ENCODE peak calls at places on chromosomes 11 and 22, in four cellular contexts. U is prostate gland, F is cardiac fibroblast, D is HL-60. K is an unnamed sample.

GRCh38 chr11:95850137-95850536 is 59.8 kb downstream of the CEP57 start:
- DNase-seq in F (peak), D (no peak), U (no peak), K (no peak)

GRCh38 chr11:114166897-114167323 is 107.4 kb downstream of the ZBTB16 start:
- DNase-seq in D (no peak), F (peak), U (peak), K (no peak)

GRCh38 chr11:2713721-2714462 is 14.1 kb upstream of the KCNQ1OT1 start:
- DNase-seq in U (no peak), F (no peak), D (no peak), K (no peak)

GRCh38 chr11:111361874-111362273 is 17.2 kb downstream of the POU2AF1 start:
- DNase-seq in D (no peak), U (no peak), F (no peak), K (no peak)

GRCh38 chr11:3859373-3859881 is 4.0 kb downstream of the STIM1 start:
- DNase-seq in F (no peak), U (no peak), D (no peak), K (no peak)

GRCh38 chr22:43127166-43127908 is 15.9 kb downstream of the MCAT start:
- DNase-seq in U (no peak), F (no peak), D (no peak), K (no peak)

GRCh38 chr11:131809203-131809948 is 439.0 kb downstream of the NTM start:
- DNase-seq in D (no peak), F (peak), U (no peak), K (no peak)

GRCh38 chr11:72724851-72725730 is 27.1 kb downstream of the ARAP1 start:
- DNase-seq in F (peak), U (peak), D (peak), K (no peak)

GRCh38 chr11:28529046-28529445 is 420.9 kb downstream of the METTL15 start:
- DNase-seq in D (no peak), U (no peak), F (peak), K (no peak)

GRCh38 chr22:20552913-20553401 is 45.5 kb downstream of the MED15 start:
- DNase-seq in F (peak), U (no peak), D (no peak), K (no peak)

GRCh38 chr11:1392561-1392960 is 2.8 kb downstream of the BRSK2 start:
- DNase-seq in F (no peak), D (no peak), U (no peak), K (no peak)

GRCh38 chr22:50243704-50244419 is 961 bp downstream of the TUBGCP6 start:
- DNase-seq in D (peak), U (no peak), F (no peak), K (no peak)

DNA sequence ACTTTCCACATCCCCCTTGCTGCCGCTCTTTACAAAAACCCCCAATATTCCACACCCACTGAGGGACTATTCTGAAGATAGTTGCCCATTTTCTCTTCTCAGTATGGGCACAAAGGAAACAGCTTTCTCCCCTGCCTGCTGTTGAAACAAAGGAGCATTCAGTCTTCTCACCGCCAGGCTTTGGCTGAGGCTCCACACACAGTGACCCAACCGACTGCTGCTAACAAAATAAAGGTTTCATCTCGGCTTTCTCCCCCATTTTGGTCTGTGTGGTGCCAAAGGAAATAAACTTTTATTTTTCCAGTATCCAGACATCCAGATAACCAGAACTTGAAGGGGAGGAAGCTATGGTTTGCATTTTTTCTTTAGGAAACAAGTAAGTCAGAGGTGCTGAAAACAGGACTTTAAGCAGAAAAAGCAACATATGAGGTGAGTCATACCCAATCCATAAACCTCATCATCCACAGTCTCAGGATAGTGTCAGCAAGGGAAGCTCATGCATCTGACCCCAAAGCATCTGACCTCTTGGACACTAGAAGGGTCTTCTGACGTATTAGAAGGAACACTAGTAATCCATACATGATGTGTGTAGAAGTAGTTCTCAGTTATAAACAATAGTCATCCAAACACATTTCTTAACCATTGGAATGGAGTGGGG is 6.4 kb downstream of the CLMP start:
- DNase-seq in D (no peak), U (no peak), F (peak), K (no peak)
- TF ChIP-seq CTCF in D (no peak), U (no peak), F (peak), K (peak)

GRCh38 chr11:43942651-43943356 is 367 bp downstream of the C11orf96 start:
- DNase-seq in U (no peak), F (peak), D (peak), K (no peak)

GRCh38 chr11:43943931-43944751 is 1.7 kb downstream of the C11orf96 start:
- DNase-seq in U (no peak), F (peak), D (no peak), K (no peak)

GRCh38 chr11:43943357-43943930 is 1.0 kb downstream of the C11orf96 start:
- DNase-seq in F (peak), U (no peak), D (no peak), K (no peak)

GRCh38 chr11:43944761-43945311 is 2.4 kb downstream of the C11orf96 start:
- DNase-seq in U (peak), F (peak), D (peak), K (no peak)

GRCh38 chr11:43941257-43941879 is 1.1 kb upstream of the C11orf96 start:
- DNase-seq in D (no peak), F (peak), U (no peak), K (no peak)
- H3K4me3 ChIP-seq in D (no peak), F (no peak), U (no peak), K (peak)

DNA sequence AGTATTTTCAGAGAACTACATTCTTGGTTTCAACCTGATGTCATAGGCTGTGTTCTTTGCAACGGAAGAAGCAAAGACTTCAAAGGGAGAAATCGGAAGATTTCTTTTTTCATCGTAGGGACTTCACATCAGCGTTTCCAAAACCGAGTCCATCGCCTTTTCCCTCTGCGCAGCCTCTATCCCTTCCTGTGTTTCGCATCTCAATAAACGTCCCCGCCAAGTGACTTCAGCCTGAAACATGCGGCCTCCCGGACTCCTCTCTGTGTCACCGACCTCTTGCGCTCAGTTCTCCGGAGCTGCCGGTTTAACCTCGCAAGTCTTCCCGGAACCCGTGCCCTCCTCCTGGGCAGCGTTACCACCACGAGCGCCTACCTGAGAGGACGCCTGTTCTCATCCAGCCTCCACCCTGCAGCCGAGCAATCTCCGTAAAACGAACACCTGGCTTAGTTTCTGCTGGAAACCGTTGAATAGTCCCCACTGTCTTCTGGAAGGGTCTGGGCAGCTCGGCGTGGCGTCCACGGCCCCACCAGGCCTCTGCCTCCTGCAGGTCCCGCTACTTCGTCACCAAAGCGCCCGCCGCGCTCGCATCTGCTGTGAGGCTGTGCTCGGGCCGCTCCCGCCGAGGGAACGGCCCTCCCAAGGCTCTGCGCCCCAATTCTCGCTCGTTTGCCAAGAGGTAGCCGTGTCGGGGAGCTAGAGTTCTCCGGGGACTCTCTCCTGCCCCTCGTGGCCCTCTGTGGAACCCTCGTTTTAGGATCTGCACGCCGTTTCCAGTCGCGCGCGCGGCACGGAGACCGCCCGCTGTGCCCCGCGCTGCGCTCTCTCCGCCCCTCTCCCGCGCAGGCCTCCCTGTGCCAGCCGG is at the start of gene GLB1L3:
- DNase-seq in F (peak), U (peak), D (peak), K (no peak)
- TF ChIP-seq CTCF in F (peak), U (no peak), D (no peak), K (no peak)

GRCh38 chr11:63765688-63766241 is 2.8 kb downstream of the ZFTA start:
- DNase-seq in F (no peak), D (no peak), U (no peak), K (no peak)

GRCh38 chr11:63764712-63765631 is 3.6 kb downstream of the ZFTA start:
- DNase-seq in D (no peak), U (no peak), F (no peak), K (no peak)

GRCh38 chr11:63762662-63763505 is 5.7 kb downstream of the ZFTA start:
- DNase-seq in D (no peak), F (peak), U (no peak), K (no peak)

GRCh38 chr11:63763506-63764200 is 4.9 kb downstream of the ZFTA start:
- DNase-seq in U (no peak), F (no peak), D (no peak), K (no peak)

DNA sequence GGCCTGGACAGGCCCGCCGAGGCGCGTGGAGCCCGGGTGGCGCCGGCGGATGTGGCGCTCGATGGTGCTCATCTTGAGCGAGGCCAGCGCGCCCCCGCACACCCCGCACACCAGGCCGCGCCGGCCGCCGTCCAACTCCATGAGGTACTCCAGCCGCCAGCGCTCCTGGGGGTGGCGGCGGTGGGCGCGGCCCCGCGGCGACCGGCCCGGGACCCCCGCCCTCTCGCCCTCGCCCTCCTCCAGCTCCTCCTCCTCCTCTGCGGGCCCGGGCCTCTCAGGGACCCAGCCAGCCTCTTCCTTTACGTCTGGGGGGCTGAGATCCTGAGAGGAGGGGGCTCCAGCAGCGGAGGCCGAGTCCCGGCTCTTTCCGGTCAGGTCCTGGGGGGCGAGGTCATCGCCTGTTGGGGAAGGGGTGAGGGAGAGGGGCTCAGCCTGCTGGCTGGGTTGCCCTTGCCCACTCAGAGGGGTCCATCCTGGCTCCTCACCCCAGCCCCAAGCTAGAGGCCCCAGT is 4.3 kb downstream of the ZFTA start:
- DNase-seq in U (no peak), D (no peak), F (no peak), K (no peak)
- H3K4me3 ChIP-seq in U (no peak), D (no peak), F (no peak), K (no peak)

DNA sequence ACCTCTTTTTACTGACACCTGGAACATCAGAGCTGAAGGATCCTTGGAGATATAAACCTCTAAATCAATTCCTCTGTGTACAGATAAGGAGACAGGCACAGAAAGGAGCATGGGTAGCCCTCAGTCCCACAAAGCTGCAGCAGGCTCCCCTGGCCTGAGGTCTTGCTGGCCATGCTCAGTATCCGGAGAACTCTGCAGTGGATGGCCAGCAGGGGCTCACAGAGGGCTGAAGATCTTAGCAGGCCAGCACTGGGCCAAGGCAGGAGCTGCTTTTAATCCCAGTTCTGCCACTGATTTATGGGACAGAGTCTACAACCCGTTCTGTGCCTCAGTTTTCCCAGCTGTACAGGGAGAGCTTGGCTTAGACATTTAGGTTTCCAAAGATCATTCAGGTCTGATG is 52.6 kb upstream of the LRRC32 start:
- DNase-seq in F (no peak), D (no peak), U (no peak), K (no peak)
- TF ChIP-seq CTCF in F (no peak), D (no peak), U (no peak), K (no peak)

DNA sequence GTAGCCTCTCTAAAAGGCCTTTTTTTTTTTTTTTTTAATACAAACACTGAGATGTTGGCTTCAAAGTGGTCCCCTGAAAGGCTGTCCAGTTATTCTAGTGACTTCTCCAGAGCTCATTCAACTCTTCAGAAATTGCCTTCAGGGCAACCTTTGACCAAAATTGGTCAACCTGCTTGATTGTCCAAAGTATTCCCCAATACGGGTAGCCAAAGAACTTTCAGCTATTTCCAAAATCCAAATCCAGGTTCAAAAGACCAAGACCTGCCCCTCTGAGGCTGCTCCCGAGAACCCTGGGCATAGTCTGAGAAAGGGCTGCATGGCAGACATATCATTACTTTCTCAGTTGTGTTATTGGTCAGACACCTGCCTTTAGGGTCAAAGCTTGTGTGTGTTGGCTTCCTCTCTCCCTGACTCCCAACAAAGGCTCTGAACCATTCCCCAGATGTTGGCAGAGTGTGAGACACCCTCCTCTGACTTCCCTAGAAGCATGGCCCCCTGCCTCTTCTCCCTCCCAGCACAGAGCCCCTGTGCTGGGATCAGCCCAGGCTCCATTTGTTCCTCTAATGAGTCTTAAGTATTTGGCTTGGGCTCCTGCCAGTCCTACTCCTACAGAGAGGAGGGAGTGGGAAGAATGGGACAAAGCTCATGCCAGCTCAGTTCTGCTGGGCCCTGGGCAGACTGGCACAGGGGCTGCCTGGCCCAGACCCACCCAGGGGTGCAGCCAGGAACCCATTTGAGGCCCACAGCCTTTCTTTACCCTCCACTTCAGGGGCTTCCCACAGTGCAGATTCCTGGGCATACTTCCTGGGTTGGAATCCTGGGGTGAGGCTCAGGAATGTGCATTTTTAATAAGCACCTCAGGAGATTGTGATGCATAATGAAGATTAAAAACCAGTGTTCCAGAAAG is 30.3 kb downstream of the TNKS1BP1 start:
- DNase-seq in F (peak), D (no peak), U (peak), K (no peak)
- H3K4me3 ChIP-seq in F (no peak), D (no peak), U (no peak), K (no peak)

K was measured in thoracic aorta.